ENCODE peak calls at places on chromosomes 6 and 20, in nine cellular contexts. One of them, this sample, is unnamed.

GRCh38 chr20:17680128-17680835 is 1.8 kb downstream of the RRBP1 start:
- DNase-seq in B cell: peak
- DNase-seq in endothelial cell: peak
- DNase-seq in NB4: peak
- DNase-seq in nephron progenitor cell: peak
- DNase-seq in left ventricle myocardium inferior: peak
- DNase-seq in dorsolateral prefrontal cortex: no peak
- DNase-seq in neural crest cell: peak
- DNase-seq in psoas muscle: peak
- DNase-seq in this sample: no peak

GRCh38 chr20:43550456-43550855 is 8.4 kb upstream of the SGK2 start:
- DNase-seq in psoas muscle: no peak
- DNase-seq in left ventricle myocardium inferior: no peak
- DNase-seq in dorsolateral prefrontal cortex: no peak
- DNase-seq in neural crest cell: no peak
- DNase-seq in nephron progenitor cell: no peak
- DNase-seq in endothelial cell: no peak
- DNase-seq in B cell: no peak
- DNase-seq in NB4: no peak
- DNase-seq in this sample: no peak

GRCh38 chr20:32539817-32540675 is 45.1 kb downstream of the NOL4L start:
- DNase-seq in NB4: peak
- DNase-seq in dorsolateral prefrontal cortex: no peak
- DNase-seq in psoas muscle: no peak
- DNase-seq in nephron progenitor cell: no peak
- DNase-seq in left ventricle myocardium inferior: no peak
- DNase-seq in B cell: peak
- DNase-seq in neural crest cell: no peak
- DNase-seq in endothelial cell: no peak
- DNase-seq in this sample: no peak

GRCh38 chr6:145497006-145497405 is 238.3 kb downstream of the EPM2A start:
- DNase-seq in dorsolateral prefrontal cortex: no peak
- DNase-seq in nephron progenitor cell: no peak
- DNase-seq in left ventricle myocardium inferior: no peak
- DNase-seq in NB4: no peak
- DNase-seq in endothelial cell: no peak
- DNase-seq in neural crest cell: no peak
- DNase-seq in B cell: no peak
- DNase-seq in psoas muscle: no peak
- DNase-seq in this sample: no peak

GRCh38 chr20:44092551-44093248 is 94.3 kb downstream of the JPH2 start:
- DNase-seq in psoas muscle: no peak
- DNase-seq in NB4: peak
- DNase-seq in endothelial cell: peak
- DNase-seq in left ventricle myocardium inferior: no peak
- DNase-seq in neural crest cell: peak
- DNase-seq in dorsolateral prefrontal cortex: no peak
- DNase-seq in B cell: no peak
- DNase-seq in nephron progenitor cell: no peak
- DNase-seq in this sample: no peak

GRCh38 chr6:158057213-158057987 is 75.7 kb downstream of the SYNJ2 start:
- DNase-seq in endothelial cell: no peak
- DNase-seq in B cell: no peak
- DNase-seq in left ventricle myocardium inferior: no peak
- DNase-seq in psoas muscle: no peak
- DNase-seq in dorsolateral prefrontal cortex: no peak
- DNase-seq in neural crest cell: no peak
- DNase-seq in nephron progenitor cell: no peak
- DNase-seq in NB4: peak
- DNase-seq in this sample: peak

GRCh38 chr20:58976095-58976730 is 4.8 kb upstream of the NELFCD start:
- DNase-seq in NB4: no peak
- DNase-seq in nephron progenitor cell: no peak
- DNase-seq in B cell: no peak
- DNase-seq in left ventricle myocardium inferior: no peak
- DNase-seq in endothelial cell: no peak
- DNase-seq in neural crest cell: no peak
- DNase-seq in dorsolateral prefrontal cortex: no peak
- DNase-seq in psoas muscle: no peak
- DNase-seq in this sample: peak

GRCh38 chr20:36478137-36478905 is 63.0 kb upstream of the MYL9 start:
- DNase-seq in nephron progenitor cell: no peak
- DNase-seq in dorsolateral prefrontal cortex: no peak
- DNase-seq in NB4: no peak
- DNase-seq in left ventricle myocardium inferior: no peak
- DNase-seq in endothelial cell: no peak
- DNase-seq in neural crest cell: no peak
- DNase-seq in B cell: no peak
- DNase-seq in psoas muscle: no peak
- DNase-seq in this sample: no peak

GRCh38 chr20:9660236-9660868 is 146.0 kb downstream of the LAMP5 start:
- DNase-seq in neural crest cell: peak
- DNase-seq in B cell: peak
- DNase-seq in nephron progenitor cell: peak
- DNase-seq in left ventricle myocardium inferior: no peak
- DNase-seq in NB4: peak
- DNase-seq in psoas muscle: no peak
- DNase-seq in endothelial cell: peak
- DNase-seq in dorsolateral prefrontal cortex: no peak
- DNase-seq in this sample: no peak

GRCh38 chr6:119142051-119142450 is 63.6 kb upstream of the FAM184A start:
- DNase-seq in psoas muscle: no peak
- DNase-seq in B cell: no peak
- DNase-seq in NB4: no peak
- DNase-seq in neural crest cell: no peak
- DNase-seq in dorsolateral prefrontal cortex: no peak
- DNase-seq in nephron progenitor cell: no peak
- DNase-seq in endothelial cell: no peak
- DNase-seq in left ventricle myocardium inferior: no peak
- DNase-seq in this sample: no peak

GRCh38 chr6:144434308-144434990 is 149.3 kb downstream of the UTRN start:
- DNase-seq in neural crest cell: no peak
- DNase-seq in endothelial cell: no peak
- DNase-seq in nephron progenitor cell: no peak
- DNase-seq in left ventricle myocardium inferior: no peak
- DNase-seq in NB4: peak
- DNase-seq in B cell: no peak
- DNase-seq in psoas muscle: no peak
- DNase-seq in dorsolateral prefrontal cortex: no peak
- DNase-seq in this sample: no peak

GRCh38 chr6:87736809-87737540 is 34.9 kb upstream of the AKIRIN2 start:
- DNase-seq in left ventricle myocardium inferior: no peak
- DNase-seq in neural crest cell: no peak
- DNase-seq in endothelial cell: no peak
- DNase-seq in nephron progenitor cell: no peak
- DNase-seq in B cell: no peak
- DNase-seq in dorsolateral prefrontal cortex: no peak
- DNase-seq in NB4: no peak
- DNase-seq in psoas muscle: no peak
- DNase-seq in this sample: no peak

GRCh38 chr6:31861919-31862343 is 690 bp downstream of the NEU1 start:
- DNase-seq in NB4: no peak
- DNase-seq in psoas muscle: no peak
- DNase-seq in dorsolateral prefrontal cortex: no peak
- DNase-seq in neural crest cell: no peak
- DNase-seq in endothelial cell: no peak
- DNase-seq in nephron progenitor cell: no peak
- DNase-seq in B cell: peak
- DNase-seq in left ventricle myocardium inferior: no peak
- DNase-seq in this sample: no peak

GRCh38 chr6:95325858-95326257 is 251.5 kb upstream of the MANEA start:
- DNase-seq in B cell: no peak
- DNase-seq in neural crest cell: no peak
- DNase-seq in dorsolateral prefrontal cortex: no peak
- DNase-seq in psoas muscle: no peak
- DNase-seq in left ventricle myocardium inferior: no peak
- DNase-seq in NB4: no peak
- DNase-seq in nephron progenitor cell: no peak
- DNase-seq in endothelial cell: no peak
- DNase-seq in this sample: no peak

GRCh38 chr6:135311446-135312200 is 130.5 kb downstream of the MYB start:
- DNase-seq in nephron progenitor cell: no peak
- DNase-seq in left ventricle myocardium inferior: no peak
- DNase-seq in neural crest cell: no peak
- DNase-seq in psoas muscle: no peak
- DNase-seq in B cell: no peak
- DNase-seq in NB4: no peak
- DNase-seq in dorsolateral prefrontal cortex: no peak
- DNase-seq in endothelial cell: no peak
- DNase-seq in this sample: no peak

GRCh38 chr6:133610271-133610840 is 278.6 kb upstream of the TCF21 start:
- DNase-seq in dorsolateral prefrontal cortex: no peak
- DNase-seq in nephron progenitor cell: no peak
- DNase-seq in psoas muscle: no peak
- DNase-seq in NB4: no peak
- DNase-seq in neural crest cell: no peak
- DNase-seq in B cell: no peak
- DNase-seq in endothelial cell: no peak
- DNase-seq in left ventricle myocardium inferior: no peak
- DNase-seq in this sample: no peak

GRCh38 chr6:3361312-3362037 is 95.4 kb downstream of the SLC22A23 start:
- DNase-seq in NB4: no peak
- DNase-seq in neural crest cell: no peak
- DNase-seq in endothelial cell: no peak
- DNase-seq in left ventricle myocardium inferior: no peak
- DNase-seq in dorsolateral prefrontal cortex: no peak
- DNase-seq in B cell: no peak
- DNase-seq in nephron progenitor cell: no peak
- DNase-seq in psoas muscle: no peak
- DNase-seq in this sample: no peak

GRCh38 chr6:88377976-88378580 is 211.9 kb upstream of the CNR1 start:
- DNase-seq in psoas muscle: no peak
- DNase-seq in neural crest cell: no peak
- DNase-seq in left ventricle myocardium inferior: no peak
- DNase-seq in B cell: no peak
- DNase-seq in endothelial cell: no peak
- DNase-seq in dorsolateral prefrontal cortex: no peak
- DNase-seq in NB4: no peak
- DNase-seq in nephron progenitor cell: no peak
- DNase-seq in this sample: no peak

GRCh38 chr20:11118802-11119380 is 445.1 kb upstream of the JAG1 start:
- DNase-seq in psoas muscle: no peak
- DNase-seq in B cell: no peak
- DNase-seq in left ventricle myocardium inferior: no peak
- DNase-seq in dorsolateral prefrontal cortex: no peak
- DNase-seq in NB4: no peak
- DNase-seq in endothelial cell: no peak
- DNase-seq in neural crest cell: no peak
- DNase-seq in nephron progenitor cell: no peak
- DNase-seq in this sample: no peak
- TF ChIP-seq CTCF in psoas muscle: no peak
- TF ChIP-seq CTCF in B cell: no peak
- TF ChIP-seq CTCF in left ventricle myocardium inferior: no peak
- TF ChIP-seq CTCF in dorsolateral prefrontal cortex: no peak
- TF ChIP-seq CTCF in NB4: no peak
- TF ChIP-seq CTCF in endothelial cell: no peak
- TF ChIP-seq CTCF in neural crest cell: no peak
- TF ChIP-seq CTCF in nephron progenitor cell: no peak
- TF ChIP-seq CTCF in this sample: no peak

GRCh38 chr20:15756001-15756400 is 817.2 kb downstream of the KIF16B start:
- DNase-seq in psoas muscle: no peak
- DNase-seq in endothelial cell: no peak
- DNase-seq in NB4: no peak
- DNase-seq in neural crest cell: no peak
- DNase-seq in dorsolateral prefrontal cortex: no peak
- DNase-seq in nephron progenitor cell: no peak
- DNase-seq in left ventricle myocardium inferior: no peak
- DNase-seq in B cell: peak
- DNase-seq in this sample: no peak

GRCh38 chr20:15756401-15756800 is 816.8 kb downstream of the KIF16B start:
- DNase-seq in B cell: peak
- DNase-seq in endothelial cell: no peak
- DNase-seq in dorsolateral prefrontal cortex: no peak
- DNase-seq in nephron progenitor cell: no peak
- DNase-seq in neural crest cell: no peak
- DNase-seq in left ventricle myocardium inferior: no peak
- DNase-seq in psoas muscle: no peak
- DNase-seq in NB4: no peak
- DNase-seq in this sample: no peak

GRCh38 chr20:15763344-15763743 is 809.9 kb downstream of the KIF16B start:
- DNase-seq in endothelial cell: no peak
- DNase-seq in B cell: no peak
- DNase-seq in NB4: no peak
- DNase-seq in dorsolateral prefrontal cortex: no peak
- DNase-seq in left ventricle myocardium inferior: no peak
- DNase-seq in psoas muscle: no peak
- DNase-seq in nephron progenitor cell: no peak
- DNase-seq in neural crest cell: no peak
- DNase-seq in this sample: no peak

GRCh38 chr20:15760217-15760567 is 813.1 kb downstream of the KIF16B start:
- DNase-seq in B cell: no peak
- DNase-seq in endothelial cell: no peak
- DNase-seq in dorsolateral prefrontal cortex: no peak
- DNase-seq in nephron progenitor cell: peak
- DNase-seq in NB4: no peak
- DNase-seq in left ventricle myocardium inferior: no peak
- DNase-seq in neural crest cell: no peak
- DNase-seq in psoas muscle: no peak
- DNase-seq in this sample: no peak

GRCh38 chr20:15759546-15760216 is 813.6 kb downstream of the KIF16B start:
- DNase-seq in nephron progenitor cell: no peak
- DNase-seq in endothelial cell: no peak
- DNase-seq in dorsolateral prefrontal cortex: no peak
- DNase-seq in left ventricle myocardium inferior: no peak
- DNase-seq in neural crest cell: no peak
- DNase-seq in B cell: no peak
- DNase-seq in psoas muscle: no peak
- DNase-seq in NB4: peak
- DNase-seq in this sample: no peak
- TF ChIP-seq CTCF in nephron progenitor cell: no peak
- TF ChIP-seq CTCF in endothelial cell: no peak
- TF ChIP-seq CTCF in dorsolateral prefrontal cortex: peak
- TF ChIP-seq CTCF in left ventricle myocardium inferior: no peak
- TF ChIP-seq CTCF in neural crest cell: peak
- TF ChIP-seq CTCF in B cell: no peak
- TF ChIP-seq CTCF in psoas muscle: no peak
- TF ChIP-seq CTCF in NB4: no peak
- TF ChIP-seq CTCF in this sample: no peak

GRCh38 chr20:23078994-23079364 is 7.1 kb downstream of the CD93 start:
- DNase-seq in endothelial cell: no peak
- DNase-seq in dorsolateral prefrontal cortex: no peak
- DNase-seq in psoas muscle: no peak
- DNase-seq in left ventricle myocardium inferior: no peak
- DNase-seq in neural crest cell: no peak
- DNase-seq in B cell: no peak
- DNase-seq in NB4: no peak
- DNase-seq in nephron progenitor cell: no peak
- DNase-seq in this sample: no peak
- TF ChIP-seq CTCF in endothelial cell: peak
- TF ChIP-seq CTCF in dorsolateral prefrontal cortex: no peak
- TF ChIP-seq CTCF in psoas muscle: no peak
- TF ChIP-seq CTCF in left ventricle myocardium inferior: no peak
- TF ChIP-seq CTCF in neural crest cell: peak
- TF ChIP-seq CTCF in B cell: no peak
- TF ChIP-seq CTCF in NB4: peak
- TF ChIP-seq CTCF in nephron progenitor cell: peak
- TF ChIP-seq CTCF in this sample: peak

DNA sequence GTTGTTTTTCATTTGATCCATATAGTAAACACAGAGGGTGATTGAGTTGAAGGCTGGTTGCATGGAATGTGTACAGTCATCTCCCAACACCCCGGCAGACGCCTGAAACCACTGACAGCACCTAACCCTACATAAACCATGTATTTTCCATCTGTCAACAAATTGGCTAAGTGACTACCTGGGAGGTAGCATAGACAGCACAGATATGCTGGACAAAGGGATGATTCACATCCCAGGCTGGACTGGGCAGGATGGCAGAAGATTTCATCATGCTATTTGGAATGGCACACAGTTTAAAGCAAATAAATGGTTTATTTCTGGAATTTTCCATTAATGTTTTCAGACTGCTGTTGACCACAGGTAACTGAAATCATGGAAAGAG is 4.4 kb upstream of the VIP start:
- DNase-seq in nephron progenitor cell: no peak
- DNase-seq in neural crest cell: no peak
- DNase-seq in psoas muscle: no peak
- DNase-seq in B cell: no peak
- DNase-seq in left ventricle myocardium inferior: no peak
- DNase-seq in dorsolateral prefrontal cortex: no peak
- DNase-seq in NB4: no peak
- DNase-seq in endothelial cell: no peak
- DNase-seq in this sample: no peak
- TF ChIP-seq CTCF in nephron progenitor cell: no peak
- TF ChIP-seq CTCF in neural crest cell: no peak
- TF ChIP-seq CTCF in psoas muscle: no peak
- TF ChIP-seq CTCF in B cell: no peak
- TF ChIP-seq CTCF in left ventricle myocardium inferior: no peak
- TF ChIP-seq CTCF in dorsolateral prefrontal cortex: no peak
- TF ChIP-seq CTCF in NB4: no peak
- TF ChIP-seq CTCF in endothelial cell: no peak
- TF ChIP-seq CTCF in this sample: no peak